ENCODE peak calls at places on chromosome 5, in five cellular contexts. One of them, this sample, is unnamed.

GRCh38 chr5:179223961-179224360 is 121.3 kb downstream of the ADAMTS2 start:
- DNase-seq in B cell: no peak
- DNase-seq in cardiac fibroblast: no peak
- DNase-seq in HFF-Myc: no peak
- DNase-seq in RWPE1: no peak
- DNase-seq in this sample: no peak

GRCh38 chr5:11941566-11941965 is 37.3 kb upstream of the CTNND2 start:
- DNase-seq in RWPE1: no peak
- DNase-seq in HFF-Myc: no peak
- DNase-seq in cardiac fibroblast: no peak
- DNase-seq in B cell: no peak
- DNase-seq in this sample: no peak

GRCh38 chr5:68041293-68041692 is 174.3 kb upstream of the PIK3R1 start:
- DNase-seq in B cell: peak; percentile 34
- DNase-seq in RWPE1: no peak
- DNase-seq in cardiac fibroblast: no peak
- DNase-seq in HFF-Myc: no peak
- DNase-seq in this sample: no peak

GRCh38 chr5:167036585-167036984 is 1254.9 kb upstream of the WWC1 start:
- DNase-seq in cardiac fibroblast: no peak
- DNase-seq in HFF-Myc: no peak
- DNase-seq in RWPE1: no peak
- DNase-seq in B cell: no peak
- DNase-seq in this sample: no peak

GRCh38 chr5:67873935-67874334 is 341.6 kb upstream of the PIK3R1 start:
- DNase-seq in RWPE1: no peak
- DNase-seq in cardiac fibroblast: no peak
- DNase-seq in HFF-Myc: no peak
- DNase-seq in B cell: no peak
- DNase-seq in this sample: no peak

GRCh38 chr5:157603333-157604190 is 28.0 kb upstream of the ADAM19 start:
- DNase-seq in B cell: no peak
- DNase-seq in cardiac fibroblast: peak; percentile 94
- DNase-seq in RWPE1: peak; percentile 89
- DNase-seq in HFF-Myc: peak; percentile 66
- DNase-seq in this sample: peak; percentile 11

GRCh38 chr5:98570661-98571181 is 202.7 kb upstream of the RGMB start:
- DNase-seq in RWPE1: no peak
- DNase-seq in HFF-Myc: peak; percentile 60
- DNase-seq in B cell: no peak
- DNase-seq in cardiac fibroblast: peak; percentile 60
- DNase-seq in this sample: no peak

GRCh38 chr5:178590141-178590923 is at the start of gene COL23A1:
- DNase-seq in HFF-Myc: no peak
- DNase-seq in RWPE1: peak; percentile 59
- DNase-seq in cardiac fibroblast: peak; percentile 47
- DNase-seq in B cell: peak; percentile 58
- DNase-seq in this sample: no peak

GRCh38 chr5:173645437-173645807 is 29.0 kb upstream of the BOD1 start:
- DNase-seq in RWPE1: no peak
- DNase-seq in B cell: no peak
- DNase-seq in HFF-Myc: no peak
- DNase-seq in cardiac fibroblast: peak; percentile 6
- DNase-seq in this sample: no peak

GRCh38 chr5:117590944-117591343 is 1016.3 kb upstream of the SEMA6A start:
- DNase-seq in HFF-Myc: no peak
- DNase-seq in RWPE1: no peak
- DNase-seq in cardiac fibroblast: peak; percentile 41
- DNase-seq in B cell: no peak
- DNase-seq in this sample: no peak

GRCh38 chr5:43037929-43038510 is 2.1 kb downstream of the ANXA2R start:
- DNase-seq in B cell: peak; percentile 33
- DNase-seq in cardiac fibroblast: peak; percentile 81
- DNase-seq in RWPE1: no peak
- DNase-seq in HFF-Myc: no peak
- DNase-seq in this sample: no peak

GRCh38 chr5:67206381-67207328 is 10.1 kb upstream of the CD180 start:
- DNase-seq in RWPE1: peak; percentile 98
- DNase-seq in B cell: peak; percentile 47
- DNase-seq in cardiac fibroblast: peak; percentile 60
- DNase-seq in HFF-Myc: no peak
- DNase-seq in this sample: no peak

GRCh38 chr5:112119969-112120368 is 299.1 kb downstream of the EPB41L4A start:
- DNase-seq in cardiac fibroblast: no peak
- DNase-seq in RWPE1: no peak
- DNase-seq in B cell: no peak
- DNase-seq in HFF-Myc: no peak
- DNase-seq in this sample: no peak
- TF ChIP-seq CTCF in cardiac fibroblast: no peak
- TF ChIP-seq CTCF in RWPE1: no peak
- TF ChIP-seq CTCF in B cell: no peak
- TF ChIP-seq CTCF in HFF-Myc: peak; percentile 4
- TF ChIP-seq CTCF in this sample: no peak

DNA sequence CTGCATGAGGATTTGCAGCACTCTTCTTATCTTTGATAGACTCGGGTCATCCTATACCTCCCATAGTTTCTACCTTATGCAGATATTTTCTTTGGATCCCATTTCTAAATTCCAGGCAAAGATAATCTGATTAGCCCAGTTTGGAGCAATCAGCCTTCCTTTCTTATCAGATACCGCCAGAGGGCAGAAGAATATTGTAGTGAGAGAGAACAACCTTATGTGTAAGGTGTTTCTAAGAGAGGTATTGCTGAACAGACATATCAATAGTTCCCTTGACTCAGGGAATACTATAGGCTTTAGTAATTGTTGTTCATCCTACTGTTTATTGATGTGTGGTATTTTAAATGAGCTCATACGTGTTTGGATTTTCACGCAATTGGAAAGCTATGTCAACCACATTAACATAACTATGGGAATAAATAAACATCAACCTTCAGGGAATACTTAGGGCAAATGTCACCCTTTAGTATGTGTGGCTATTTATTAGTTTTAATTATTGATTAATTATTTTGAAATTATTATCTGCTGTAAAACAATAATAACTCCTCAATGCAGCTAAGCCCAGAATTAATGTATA is 1435.2 kb upstream of the CDH9 start:
- DNase-seq in cardiac fibroblast: peak; percentile 10
- DNase-seq in RWPE1: peak; percentile 6
- DNase-seq in HFF-Myc: no peak
- DNase-seq in B cell: no peak
- DNase-seq in this sample: no peak
- TF ChIP-seq CTCF in cardiac fibroblast: no peak
- TF ChIP-seq CTCF in RWPE1: peak; percentile 13
- TF ChIP-seq CTCF in HFF-Myc: no peak
- TF ChIP-seq CTCF in B cell: no peak
- TF ChIP-seq CTCF in this sample: no peak

DNA sequence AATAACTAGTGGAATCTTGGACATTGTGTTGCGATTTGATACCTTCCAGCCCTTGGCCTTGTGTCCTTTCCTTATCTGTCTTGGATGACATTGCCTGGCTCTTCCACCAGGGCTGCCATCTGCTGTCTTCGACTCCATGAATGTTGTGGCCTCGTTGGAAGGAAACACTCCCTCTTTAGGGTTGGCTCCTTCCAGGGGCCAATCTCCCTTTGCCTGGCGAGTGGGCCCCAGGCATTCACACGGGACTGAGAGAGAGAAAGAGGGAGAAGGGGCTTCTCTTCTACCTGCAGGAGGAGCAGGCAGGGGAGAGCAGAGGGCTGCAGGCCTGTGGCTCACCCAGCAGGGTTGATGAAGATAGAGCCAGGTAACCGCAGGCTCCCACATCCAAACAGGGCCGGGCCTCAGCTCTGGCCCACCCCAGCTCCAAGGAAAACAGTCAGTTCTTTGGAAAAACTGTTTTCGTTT is 31.3 kb downstream of the FGF1 start:
- DNase-seq in B cell: no peak
- DNase-seq in HFF-Myc: no peak
- DNase-seq in RWPE1: no peak
- DNase-seq in cardiac fibroblast: no peak
- DNase-seq in this sample: no peak
- TF ChIP-seq CTCF in B cell: no peak
- TF ChIP-seq CTCF in HFF-Myc: no peak
- TF ChIP-seq CTCF in RWPE1: no peak
- TF ChIP-seq CTCF in cardiac fibroblast: peak; percentile 20
- TF ChIP-seq CTCF in this sample: no peak

DNA sequence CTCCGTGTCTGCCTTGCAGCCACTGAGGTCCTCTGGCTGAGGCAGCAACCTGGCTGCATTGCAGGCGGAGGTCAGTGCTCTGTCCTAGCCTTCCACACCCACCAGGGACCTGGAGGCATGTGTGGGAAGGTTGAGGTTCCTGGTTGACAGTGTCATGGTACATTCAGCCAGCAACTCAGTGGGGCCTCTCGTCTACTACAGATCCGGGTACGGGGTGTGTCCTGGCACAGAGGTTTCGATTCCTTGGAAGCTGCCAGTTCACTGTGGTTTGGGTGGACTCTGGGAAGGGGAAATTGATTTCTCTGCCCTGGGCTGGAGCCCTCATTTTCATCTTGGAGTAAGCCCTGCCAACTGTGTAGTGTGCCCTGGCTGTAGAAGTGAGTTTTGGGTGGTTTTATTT is 45.1 kb downstream of the PDE8B start:
- DNase-seq in cardiac fibroblast: no peak
- DNase-seq in B cell: no peak
- DNase-seq in HFF-Myc: no peak
- DNase-seq in RWPE1: no peak
- DNase-seq in this sample: no peak
- TF ChIP-seq CTCF in cardiac fibroblast: no peak
- TF ChIP-seq CTCF in B cell: no peak
- TF ChIP-seq CTCF in HFF-Myc: no peak
- TF ChIP-seq CTCF in RWPE1: no peak
- TF ChIP-seq CTCF in this sample: no peak

DNA sequence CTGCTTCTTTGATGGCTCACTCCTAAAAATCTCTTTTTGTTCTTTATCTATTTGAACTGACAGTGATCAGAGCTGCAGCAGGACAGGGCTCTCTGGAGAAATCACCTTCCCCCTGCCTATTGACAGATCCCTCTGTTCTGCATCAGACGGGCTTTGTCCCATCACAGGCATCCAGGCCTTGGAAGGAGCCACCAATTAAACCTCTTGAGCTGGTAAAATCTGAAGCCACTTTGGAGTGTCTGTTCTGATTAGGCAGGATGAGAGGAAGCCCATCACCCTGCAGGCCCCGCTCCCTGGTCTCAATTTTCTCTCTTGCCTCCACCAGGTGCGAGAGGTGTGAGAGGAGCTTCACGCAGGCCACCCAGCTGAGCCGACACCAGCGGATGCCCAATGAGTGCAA is 97.7 kb downstream of the PRDM6 start:
- DNase-seq in B cell: no peak
- DNase-seq in HFF-Myc: no peak
- DNase-seq in cardiac fibroblast: no peak
- DNase-seq in RWPE1: no peak
- DNase-seq in this sample: no peak
- TF ChIP-seq CTCF in B cell: no peak
- TF ChIP-seq CTCF in HFF-Myc: no peak
- TF ChIP-seq CTCF in cardiac fibroblast: no peak
- TF ChIP-seq CTCF in RWPE1: no peak
- TF ChIP-seq CTCF in this sample: no peak

GRCh38 chr5:64887910-64888309 is 119.2 kb downstream of the CWC27 start:
- DNase-seq in HFF-Myc: no peak
- DNase-seq in cardiac fibroblast: no peak
- DNase-seq in B cell: no peak
- DNase-seq in RWPE1: no peak
- DNase-seq in this sample: no peak

GRCh38 chr5:64884541-64884940 is 115.8 kb downstream of the CWC27 start:
- DNase-seq in RWPE1: no peak
- DNase-seq in B cell: no peak
- DNase-seq in HFF-Myc: no peak
- DNase-seq in cardiac fibroblast: no peak
- DNase-seq in this sample: no peak

DNA sequence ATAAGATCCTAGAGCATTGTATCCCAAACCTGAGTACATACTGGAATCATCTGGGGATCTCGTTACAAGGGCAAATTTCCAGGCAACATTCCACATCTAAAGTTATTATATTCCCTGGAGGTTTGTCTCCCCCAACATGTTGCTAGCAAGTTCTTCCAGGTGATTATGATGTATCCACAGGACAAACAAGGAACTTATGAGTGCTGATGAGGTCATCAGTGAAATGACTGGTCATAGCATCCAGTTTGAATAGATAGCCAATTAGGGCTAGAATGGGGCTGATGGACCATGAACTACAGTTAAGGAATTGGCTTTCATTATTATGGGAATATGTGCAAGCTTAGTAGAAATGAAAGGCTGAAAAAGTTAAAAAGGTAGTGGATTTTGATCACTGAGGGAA is 115.2 kb downstream of the CWC27 start:
- DNase-seq in RWPE1: no peak
- DNase-seq in B cell: no peak
- DNase-seq in cardiac fibroblast: peak; percentile 30
- DNase-seq in HFF-Myc: no peak
- DNase-seq in this sample: no peak
- TF ChIP-seq CTCF in RWPE1: no peak
- TF ChIP-seq CTCF in B cell: no peak
- TF ChIP-seq CTCF in cardiac fibroblast: no peak
- TF ChIP-seq CTCF in HFF-Myc: no peak
- TF ChIP-seq CTCF in this sample: no peak